ENCODE peak calls at places on chromosomes 7 and 10, in four cellular contexts. Z is fibroblast of the conjunctiva, W is T-helper 1 cell, R is AG08395. L is an unnamed sample.

GRCh38 chr10:97333351-97333600 is 1.3 kb downstream of the FRAT2 start:
- DNase-seq in W (no peak), Z (peak), R (peak), L (no peak)

GRCh38 chr10:50231515-50232260 is 19.6 kb downstream of the ASAH2 start:
- DNase-seq in W (no peak), Z (no peak), R (no peak), L (no peak)

GRCh38 chr10:72738476-72738875 is 46.5 kb downstream of the MCU start:
- DNase-seq in W (no peak), R (no peak), Z (no peak), L (no peak)

GRCh38 chr7:46982928-46983327 is 599.0 kb downstream of the TNS3 start:
- DNase-seq in Z (no peak), W (no peak), R (no peak), L (no peak)

GRCh38 chr10:3714526-3714925 is 70.5 kb downstream of the KLF6 start:
- DNase-seq in W (no peak), Z (no peak), R (no peak), L (no peak)

GRCh38 chr7:39333701-39334100 is 232.5 kb upstream of the YAE1 start:
- DNase-seq in R (no peak), W (no peak), Z (no peak), L (no peak)

GRCh38 chr10:74289172-74289571 is 138.2 kb downstream of the ADK start:
- DNase-seq in W (no peak), R (no peak), Z (no peak), L (no peak)

GRCh38 chr10:85995791-85996190 is 370.8 kb downstream of the GRID1 start:
- DNase-seq in Z (no peak), R (no peak), W (no peak), L (no peak)

GRCh38 chr7:88111136-88111748 is 108.6 kb downstream of the SRI start:
- DNase-seq in W (no peak), R (peak), Z (peak), L (peak)

GRCh38 chr7:49001610-49002033 is 77.3 kb downstream of the CDC14C start:
- DNase-seq in W (no peak), Z (peak), R (no peak), L (peak)

GRCh38 chr10:101217450-101218281 is 11.6 kb downstream of the LBX1 start:
- DNase-seq in R (no peak), Z (no peak), W (no peak), L (no peak)

GRCh38 chr7:67671006-67671405 is 674.4 kb downstream of the TYW1 start:
- DNase-seq in Z (no peak), R (no peak), W (no peak), L (no peak)

GRCh38 chr10:77074104-77074638 is 563.4 kb downstream of the KCNMA1 start:
- DNase-seq in Z (no peak), R (no peak), W (no peak), L (no peak)

GRCh38 chr7:2873686-2874551 is 29.8 kb upstream of the GNA12 start:
- DNase-seq in W (no peak), Z (peak), R (peak), L (no peak)

GRCh38 chr7:142669074-142669654 is 80.1 kb upstream of the PRSS1 start:
- DNase-seq in Z (no peak), W (no peak), R (peak), L (no peak)

GRCh38 chr10:77840636-77841035 is 85.9 kb downstream of the DLG5 start:
- DNase-seq in Z (no peak), R (no peak), W (no peak), L (no peak)

GRCh38 chr10:97889461-97890265 is 40.0 kb downstream of the GOLGA7B start:
- DNase-seq in W (no peak), R (no peak), Z (peak), L (no peak)

GRCh38 chr7:150823010-150823409 is 22.4 kb downstream of the TMEM176A start:
- DNase-seq in R (no peak), Z (no peak), W (no peak), L (no peak)

GRCh38 chr7:68433462-68433861 is 1164.8 kb upstream of the AUTS2 start:
- DNase-seq in Z (no peak), W (no peak), R (peak), L (no peak)

GRCh38 chr7:582931-583330 is 63.3 kb upstream of the PDGFA start:
- DNase-seq in Z (no peak), R (no peak), W (no peak), L (no peak)

GRCh38 chr10:70144372-70145110 is 2.0 kb downstream of the TYSND1 start:
- DNase-seq in Z (no peak), W (no peak), R (no peak), L (no peak)

GRCh38 chr10:123429631-123430257 is 236.4 kb upstream of the GPR26 start:
- DNase-seq in R (peak), Z (no peak), W (no peak), L (no peak)

GRCh38 chr10:119306514-119306951 is 99.2 kb downstream of the GRK5 start:
- DNase-seq in Z (no peak), W (peak), R (no peak), L (peak)

GRCh38 chr10:80078448-80079311 is at the start of gene TMEM254:
- DNase-seq in W (peak), Z (peak), R (peak), L (peak)

GRCh38 chr10:76492026-76492425 is 1060.6 kb downstream of the LRMDA start:
- DNase-seq in R (peak), Z (peak), W (no peak), L (no peak)

GRCh38 chr7:107596881-107597581 is 17.0 kb downstream of the BCAP29 start:
- DNase-seq in R (no peak), Z (no peak), W (no peak), L (no peak)

GRCh38 chr10:102268333-102268999 is 23.1 kb downstream of the GBF1 start:
- DNase-seq in W (no peak), R (no peak), Z (no peak), L (no peak)

GRCh38 chr10:124450010-124450782 is at the start of gene NKX1-2:
- DNase-seq in Z (no peak), W (no peak), R (no peak), L (no peak)

GRCh38 chr7:100008525-100008924 is 6.9 kb upstream of the ZKSCAN1 start:
- DNase-seq in W (no peak), R (no peak), Z (no peak), L (no peak)

GRCh38 chr10:31927597-31928530 is 767 bp downstream of the ARHGAP12 start:
- DNase-seq in Z (no peak), W (peak), R (peak), L (no peak)

GRCh38 chr7:20799566-20800377 is 13.1 kb upstream of the SP8 start:
- DNase-seq in Z (no peak), W (no peak), R (no peak), L (no peak)

GRCh38 chr10:131041361-131041916 is 270.1 kb downstream of the TCERG1L start:
- DNase-seq in W (no peak), Z (no peak), R (no peak), L (no peak)

L was measured in GM12864.